ENCODE peak calls at places on chromosome 21, in five cellular contexts. C is left colon; H is Kasumi-1; Y is stimulated activated CD4-positive, alpha-beta T cell treated with anti-CD3 and anti-CD28 coated beads, Interleukin-1b, Interleukin-23, amount 100 ng/mL, for 48 hours; A is hippocampal formation. Z is an unnamed sample.

GRCh38 chr21:38439336-38439900 is 58.9 kb downstream of the ERG start:
- DNase-seq in Y (no peak), H (no peak), C (no peak), A (no peak), Z (no peak)

GRCh38 chr21:15514073-15514946 is 215.5 kb upstream of the USP25 start:
- DNase-seq in H (peak), A (no peak), Y (peak), C (peak), Z (no peak)

GRCh38 chr21:45322960-45323461 is 35.3 kb upstream of the POFUT2 start:
- DNase-seq in Y (no peak), H (no peak), C (peak), A (no peak), Z (no peak)

GRCh38 chr21:38789275-38789674 is 16.5 kb upstream of the ETS2 start:
- DNase-seq in H (no peak), Y (no peak), C (no peak), A (no peak), Z (no peak)

GRCh38 chr21:46003575-46004007 is 22.0 kb downstream of the COL6A1 start:
- DNase-seq in Y (no peak), C (no peak), A (no peak), H (no peak), Z (no peak)

GRCh38 chr21:42651515-42652401 is 1.7 kb upstream of the PDE9A start:
- DNase-seq in Y (no peak), C (peak), A (peak), H (no peak), Z (peak)

GRCh38 chr21:31612889-31613785 is 46.4 kb upstream of the SOD1 start:
- DNase-seq in Y (no peak), H (peak), A (no peak), C (peak), Z (no peak)

GRCh38 chr21:42535602-42536171 is 22.0 kb downstream of the SLC37A1 start:
- DNase-seq in A (no peak), Y (no peak), C (peak), H (no peak), Z (no peak)

GRCh38 chr21:35989185-35989735 is 71.1 kb downstream of the SETD4 start:
- DNase-seq in H (no peak), Y (no peak), A (no peak), C (peak), Z (no peak)

GRCh38 chr21:21971384-21971783 is 973.2 kb downstream of the NCAM2 start:
- DNase-seq in Y (no peak), A (no peak), H (no peak), C (no peak), Z (peak)

GRCh38 chr21:43902441-43902840 is 37.4 kb downstream of the AGPAT3 start:
- DNase-seq in C (no peak), A (no peak), Y (no peak), H (no peak), Z (no peak)

GRCh38 chr21:43866233-43866632 is 1.2 kb downstream of the AGPAT3 start:
- DNase-seq in A (peak), C (peak), H (peak), Y (peak), Z (no peak)

GRCh38 chr21:38817371-38818335 is 11.9 kb downstream of the ETS2 start:
- DNase-seq in H (no peak), C (no peak), Y (no peak), A (no peak), Z (no peak)

GRCh38 chr21:42469272-42469671 is 26.8 kb downstream of the RSPH1 start:
- DNase-seq in H (no peak), Y (no peak), C (peak), A (no peak), Z (no peak)

GRCh38 chr21:41839387-41840000 is 39.6 kb downstream of the PRDM15 start:
- DNase-seq in C (no peak), H (no peak), A (no peak), Y (no peak), Z (no peak)

GRCh38 chr21:14737922-14738321 is 191.8 kb upstream of the SAMSN1 start:
- DNase-seq in H (peak), C (peak), A (no peak), Y (peak), Z (no peak)

GRCh38 chr21:46127239-46128105 is 27.9 kb downstream of the FTCD start:
- DNase-seq in A (no peak), C (no peak), Y (no peak), H (no peak), Z (no peak)

GRCh38 chr21:33478858-33479678 is 706 bp downstream of the TMEM50B start:
- DNase-seq in Y (peak), H (peak), C (peak), A (peak), Z (peak)

GRCh38 chr21:21973806-21974205 is 975.6 kb downstream of the NCAM2 start:
- DNase-seq in A (no peak), Y (no peak), C (no peak), H (no peak), Z (no peak)

GRCh38 chr21:35075546-35075945 is 26.4 kb upstream of the RUNX1 start:
- DNase-seq in C (no peak), H (no peak), A (no peak), Y (peak), Z (no peak)

GRCh38 chr21:42312626-42313104 is 2.5 kb downstream of the TFF3 start:
- DNase-seq in Y (no peak), C (peak), H (no peak), A (no peak), Z (peak)

GRCh38 chr21:25881524-25882376 is 147.0 kb downstream of the GABPA start:
- DNase-seq in C (peak), A (peak), H (peak), Y (peak), Z (peak)